ENCODE peak calls at places on chromosome 2, in five cellular contexts. L is activated CD8-positive, alpha-beta memory T cell treated with anti-CD3 and anti-CD28 coated beads for 24 hours; K is substantia nigra; R is lower leg skin; F is D341Med. E is an unnamed sample.

GRCh38 chr2:119136093-119136492 is 22.5 kb downstream of the C1QL2 start:
- DNase-seq in L (no peak), K (no peak), R (no peak), F (no peak), E (no peak)

GRCh38 chr2:25103287-25103871 is 61.5 kb downstream of the EFR3B start:
- DNase-seq in L (no peak), K (no peak), R (no peak), F (no peak), E (no peak)

GRCh38 chr2:229231469-229231868 is 39.6 kb downstream of the PID1 start:
- DNase-seq in L (no peak), K (no peak), R (no peak), F (no peak), E (no peak)

GRCh38 chr2:19073522-19073921 is 284.9 kb downstream of the OSR1 start:
- DNase-seq in L (no peak), K (no peak), R (no peak), F (peak; percentile 17), E (no peak)

GRCh38 chr2:174485763-174486613 is 841 bp downstream of the GPR155 start:
- DNase-seq in L (peak; percentile 74), K (peak; percentile 50), R (no peak), F (peak; percentile 46), E (peak; percentile 41)

GRCh38 chr2:215530191-215530968 is 94.5 kb upstream of the FN1 start:
- DNase-seq in L (no peak), K (no peak), R (no peak), F (no peak), E (no peak)

GRCh38 chr2:71925268-71926097 is 222.2 kb downstream of the CYP26B1 start:
- DNase-seq in L (no peak), K (no peak), R (peak; percentile 83), F (no peak), E (peak; percentile 18)

GRCh38 chr2:230878599-230878965 is 13.8 kb downstream of the ITM2C start:
- DNase-seq in L (peak; percentile 56), K (no peak), R (peak; percentile 71), F (no peak), E (no peak)

GRCh38 chr2:129766594-129766993 is 212.9 kb upstream of the RAB6C start:
- DNase-seq in L (no peak), K (no peak), R (no peak), F (no peak), E (no peak)

GRCh38 chr2:102137138-102137537 is 5.4 kb upstream of the IL1R1 start:
- DNase-seq in L (peak; percentile 74), K (no peak), R (no peak), F (no peak), E (no peak)

GRCh38 chr2:71460595-71461303 is 7.4 kb downstream of the DYSF start:
- DNase-seq in L (no peak), K (no peak), R (peak; percentile 54), F (no peak), E (no peak)

GRCh38 chr2:146317959-146318358 is 1526.9 kb upstream of the ACVR2A start:
- DNase-seq in L (no peak), K (no peak), R (no peak), F (no peak), E (no peak)